ENCODE peak calls at places on chromosomes 6 and 20, in four cellular contexts. R is astrocyte of the spinal cord, M is HepG2, B is lower leg skin. O is an unnamed sample.

GRCh38 chr6:148455674-148456559 is 113.3 kb downstream of the SASH1 start:
- DNase-seq in B (no peak), R (no peak), M (no peak), O (no peak)

GRCh38 chr6:166852484-166852975 is 103.8 kb downstream of the RNASET2 start:
- DNase-seq in B (no peak), M (no peak), R (no peak), O (peak)

GRCh38 chr6:83417880-83418663 is 12.8 kb downstream of the ME1 start:
- DNase-seq in R (peak), M (peak), B (no peak), O (no peak)

GRCh38 chr6:24139080-24139479 is 13.1 kb downstream of the NRSN1 start:
- DNase-seq in M (no peak), B (no peak), R (no peak), O (no peak)

GRCh38 chr20:25178563-25179438 is 16.7 kb upstream of the ENTPD6 start:
- DNase-seq in M (peak), B (peak), R (peak), O (peak)

GRCh38 chr6:135212020-135212806 is 31.1 kb downstream of the MYB start:
- DNase-seq in R (peak), M (no peak), B (no peak), O (peak)

GRCh38 chr20:53708129-53708968 is 114.7 kb upstream of the ZNF217 start:
- DNase-seq in R (peak), B (no peak), M (no peak), O (peak)

GRCh38 chr6:92459606-92460005 is 959.8 kb downstream of the EPHA7 start:
- DNase-seq in R (no peak), M (no peak), B (no peak), O (no peak)

GRCh38 chr20:11376998-11377397 is 540.7 kb upstream of the BTBD3 start:
- DNase-seq in B (no peak), M (no peak), R (peak), O (no peak)

GRCh38 chr20:15550116-15550870 is 1023.0 kb downstream of the KIF16B start:
- DNase-seq in M (no peak), B (no peak), R (no peak), O (no peak)

GRCh38 chr6:4962905-4963304 is 40.9 kb downstream of the RPP40 start:
- DNase-seq in R (no peak), M (no peak), B (no peak), O (no peak)

GRCh38 chr6:64803470-64804166 is 903.4 kb downstream of the EYS start:
- DNase-seq in R (no peak), B (no peak), M (no peak), O (no peak)

GRCh38 chr6:168196881-168197635 is 118.0 kb upstream of the FRMD1 start:
- DNase-seq in B (no peak), R (no peak), M (no peak), O (no peak)

GRCh38 chr6:108966855-108967755 is 118.9 kb downstream of the ARMC2 start:
- DNase-seq in M (peak), B (no peak), R (peak), O (peak)

GRCh38 chr20:43541214-43541613 is 17.6 kb upstream of the SGK2 start:
- DNase-seq in M (no peak), B (no peak), R (no peak), O (no peak)

GRCh38 chr6:56528412-56528841 is 114.3 kb downstream of the DST start:
- DNase-seq in R (peak), B (no peak), M (no peak), O (no peak)

GRCh38 chr20:42598586-42598985 is 591.1 kb downstream of the PTPRT start:
- DNase-seq in R (no peak), M (no peak), B (no peak), O (no peak)

GRCh38 chr6:133191323-133191722 is 49.8 kb upstream of the EYA4 start:
- DNase-seq in B (no peak), M (no peak), R (no peak), O (no peak)

GRCh38 chr6:114020223-114020622 is 49.3 kb upstream of the HDAC2 start:
- DNase-seq in R (no peak), M (no peak), B (no peak), O (no peak)

GRCh38 chr6:170147832-170148708 is 142.8 kb downstream of the DLL1 start:
- DNase-seq in B (no peak), M (no peak), R (no peak), O (peak)

GRCh38 chr6:169976301-169977081 is 225.1 kb downstream of the ERMARD start:
- DNase-seq in R (no peak), M (no peak), B (no peak), O (no peak)

GRCh38 chr6:111971181-111971829 is 82.6 kb upstream of the CCN6 start:
- DNase-seq in M (no peak), B (no peak), R (no peak), O (no peak)

GRCh38 chr6:30625511-30625910 is 1.2 kb upstream of the ATAT1 start:
- DNase-seq in R (no peak), B (no peak), M (no peak), O (no peak)

GRCh38 chr20:37638527-37638926 is 55.3 kb upstream of the CTNNBL1 start:
- DNase-seq in M (no peak), R (no peak), B (no peak), O (no peak)

GRCh38 chr20:35013421-35014411 is 58.0 kb downstream of the MYH7B start:
- DNase-seq in R (no peak), M (no peak), B (no peak), O (no peak)

GRCh38 chr6:26056583-26057350 is 30.5 kb upstream of the HFE start:
- DNase-seq in B (peak), R (peak), M (peak), O (peak)

GRCh38 chr6:42046491-42047219 is 3.7 kb upstream of the TAF8 start:
- DNase-seq in M (no peak), B (no peak), R (peak), O (peak)

GRCh38 chr20:1898496-1899168 is 3.4 kb downstream of the SIRPA start:
- DNase-seq in R (no peak), B (no peak), M (no peak), O (no peak)

GRCh38 chr6:22910370-22910769 is 341.0 kb downstream of the HDGFL1 start:
- DNase-seq in B (no peak), M (no peak), R (no peak), O (no peak)

GRCh38 chr6:22907085-22907484 is 337.7 kb downstream of the HDGFL1 start:
- DNase-seq in R (no peak), B (no peak), M (no peak), O (no peak)

GRCh38 chr6:22904413-22904812 is 335.0 kb downstream of the HDGFL1 start:
- DNase-seq in R (peak), M (no peak), B (no peak), O (no peak)

GRCh38 chr6:22906091-22906549 is 336.8 kb downstream of the HDGFL1 start:
- DNase-seq in R (peak), M (no peak), B (no peak), O (no peak)
- TF ChIP-seq CTCF in R (peak), M (no peak), B (no peak), O (no peak)

GRCh38 chr6:150905769-150906168 is 40.3 kb downstream of the MTHFD1L start:
- DNase-seq in B (no peak), M (no peak), R (no peak), O (peak)
- TF ChIP-seq CTCF in B (no peak), M (peak), R (peak), O (no peak)

DNA sequence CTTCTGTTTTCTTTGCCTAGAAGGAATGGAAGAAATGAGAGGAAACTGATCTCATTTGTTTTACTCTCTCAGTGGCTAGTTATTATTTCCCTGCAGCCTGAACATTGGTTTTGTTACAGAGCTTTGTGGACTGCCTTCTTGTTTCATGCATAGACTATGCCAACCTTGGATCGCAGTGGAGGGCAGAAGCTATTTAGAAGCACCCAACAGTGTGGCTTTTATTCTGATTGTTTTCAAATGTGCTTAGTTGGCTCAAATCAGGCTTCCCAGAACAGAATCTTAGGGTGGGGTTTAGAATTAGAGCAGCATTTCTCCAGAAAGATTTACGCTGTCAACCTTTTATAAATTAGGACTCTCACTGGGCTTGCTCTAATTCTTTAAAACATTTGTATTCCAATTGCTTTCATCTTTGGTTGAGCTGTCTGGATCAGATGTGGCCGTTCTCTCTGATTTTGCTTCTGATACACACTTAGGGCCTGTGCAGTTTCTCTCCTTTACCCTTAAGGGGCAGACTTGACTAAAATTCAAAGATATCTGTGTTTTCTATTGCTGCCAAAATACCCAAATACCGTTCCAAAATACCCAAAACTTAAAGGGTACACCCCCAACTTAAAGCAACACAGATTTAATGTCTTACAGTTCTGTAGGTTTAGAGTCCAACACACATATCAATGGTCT is 210.3 kb downstream of the BCKDHB start:
- DNase-seq in B (no peak), M (no peak), R (no peak), O (no peak)
- TF ChIP-seq CTCF in B (no peak), M (no peak), R (peak), O (no peak)

GRCh38 chr6:125030969-125031368 is 68.7 kb downstream of the RNF217 start:
- DNase-seq in M (no peak), R (no peak), B (no peak), O (no peak)

GRCh38 chr6:125027287-125027686 is 65.0 kb downstream of the RNF217 start:
- DNase-seq in M (no peak), B (no peak), R (no peak), O (no peak)

DNA sequence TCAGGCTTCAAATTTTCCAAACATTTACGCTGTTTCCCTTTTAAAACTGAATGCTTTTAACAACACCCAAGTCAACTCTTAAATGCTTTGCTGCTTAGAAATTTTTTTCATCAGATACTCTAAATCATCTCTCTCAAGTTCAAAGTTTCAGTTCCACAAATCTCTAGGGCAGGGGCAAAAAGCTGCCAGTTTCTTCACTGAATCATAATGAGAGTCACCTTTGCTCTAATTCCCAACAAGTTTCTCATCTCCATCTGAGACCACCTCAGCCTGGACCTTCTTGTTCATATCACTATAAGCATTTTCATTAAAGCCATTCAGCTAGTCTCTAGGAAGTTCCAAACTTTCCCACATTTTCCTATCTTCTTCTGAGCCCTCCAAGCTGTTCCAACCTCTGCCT is 69.1 kb downstream of the RNF217 start:
- DNase-seq in M (no peak), R (no peak), B (no peak), O (no peak)
- TF ChIP-seq CTCF in M (no peak), R (no peak), B (no peak), O (no peak)

GRCh38 chr6:46015119-46015968 is at the start of gene CLIC5:
- DNase-seq in B (no peak), R (no peak), M (no peak), O (peak)
- TF ChIP-seq CTCF in B (no peak), R (no peak), M (peak), O (no peak)

GRCh38 chr20:62214067-62214466 is 6.0 kb downstream of the HRH3 start:
- DNase-seq in B (no peak), R (no peak), M (no peak), O (no peak)
- TF ChIP-seq CTCF in B (no peak), R (no peak), M (peak), O (no peak)

DNA sequence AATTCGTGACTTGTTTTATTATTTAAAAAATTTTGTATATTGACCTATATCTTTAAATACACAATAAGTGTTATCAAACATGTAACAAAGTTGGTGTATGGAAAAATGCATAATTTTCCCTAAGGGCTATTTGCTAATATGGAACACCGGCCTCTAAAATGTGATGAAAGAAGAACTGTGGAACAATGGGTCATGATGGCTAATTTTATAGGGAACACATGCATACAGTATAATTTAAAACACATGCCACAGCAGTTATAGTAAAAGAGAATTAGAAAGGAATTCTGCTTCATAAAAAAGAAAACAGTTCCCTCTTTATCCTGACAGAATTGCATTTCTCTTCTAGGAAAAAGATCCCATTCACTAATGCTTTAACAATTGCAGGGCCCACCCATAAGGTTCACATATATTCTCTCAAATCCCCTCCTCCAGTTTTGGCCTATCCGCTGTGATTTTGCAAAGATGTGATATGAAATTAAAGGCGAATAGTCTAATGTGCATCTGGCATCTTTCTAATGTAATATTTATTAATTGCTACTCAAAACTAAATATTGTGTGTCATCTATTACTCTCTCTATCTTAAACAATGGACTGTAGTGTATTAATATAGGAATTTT is 628.1 kb upstream of the CITED2 start:
- DNase-seq in B (no peak), R (no peak), M (no peak), O (no peak)
- TF ChIP-seq CTCF in B (no peak), R (no peak), M (no peak), O (no peak)

DNA sequence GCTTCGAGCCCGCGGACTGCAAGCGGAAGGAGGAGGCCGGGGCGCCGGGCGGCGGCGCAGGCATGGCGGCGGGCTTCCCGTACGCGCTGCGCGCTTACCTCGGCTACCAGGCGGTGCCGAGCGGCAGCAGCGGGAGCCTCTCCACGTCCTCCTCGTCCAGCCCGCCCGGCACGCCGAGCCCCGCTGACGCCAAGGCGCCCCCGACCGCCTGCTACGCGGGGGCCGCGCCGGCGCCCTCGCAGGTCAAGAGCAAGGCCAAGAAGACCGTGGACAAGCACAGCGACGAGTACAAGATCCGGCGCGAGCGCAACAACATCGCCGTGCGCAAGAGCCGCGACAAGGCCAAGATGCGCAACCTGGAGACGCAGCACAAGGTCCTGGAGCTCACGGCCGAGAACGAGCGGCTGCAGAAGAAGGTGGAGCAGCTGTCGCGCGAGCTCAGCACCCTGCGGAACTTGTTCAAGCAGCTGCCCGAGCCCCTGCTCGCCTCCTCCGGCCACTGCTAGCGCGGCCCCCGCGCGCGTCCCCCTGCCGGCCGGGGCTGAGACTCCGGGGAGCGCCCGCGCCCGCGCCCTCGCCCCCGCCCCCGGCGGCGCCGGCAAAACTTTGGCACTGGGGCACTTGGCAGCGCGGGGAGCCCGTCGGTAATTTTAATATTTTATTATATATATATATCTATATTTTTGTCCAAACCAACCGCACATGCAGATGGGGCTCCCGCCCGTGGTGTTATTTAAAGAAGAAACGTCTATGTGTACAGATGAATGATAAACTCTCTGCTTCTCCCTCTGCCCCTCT is 1.1 kb downstream of the CEBPB start:
- DNase-seq in M (peak), R (peak), B (no peak), O (peak)
- TF ChIP-seq CTCF in M (peak), R (peak), B (no peak), O (peak)

GRCh38 chr6:16239798-16240123 is 1.4 kb downstream of the GMPR start:
- DNase-seq in B (peak), R (no peak), M (peak), O (no peak)

GRCh38 chr6:16238057-16238657 is at the start of gene GMPR:
- DNase-seq in M (no peak), B (peak), R (peak), O (peak)

GRCh38 chr6:16238658-16239089 is 287 bp downstream of the GMPR start:
- DNase-seq in R (no peak), B (no peak), M (no peak), O (no peak)

GRCh38 chr6:16240618-16241320 is 2.4 kb downstream of the GMPR start:
- DNase-seq in B (no peak), M (no peak), R (no peak), O (no peak)

DNA sequence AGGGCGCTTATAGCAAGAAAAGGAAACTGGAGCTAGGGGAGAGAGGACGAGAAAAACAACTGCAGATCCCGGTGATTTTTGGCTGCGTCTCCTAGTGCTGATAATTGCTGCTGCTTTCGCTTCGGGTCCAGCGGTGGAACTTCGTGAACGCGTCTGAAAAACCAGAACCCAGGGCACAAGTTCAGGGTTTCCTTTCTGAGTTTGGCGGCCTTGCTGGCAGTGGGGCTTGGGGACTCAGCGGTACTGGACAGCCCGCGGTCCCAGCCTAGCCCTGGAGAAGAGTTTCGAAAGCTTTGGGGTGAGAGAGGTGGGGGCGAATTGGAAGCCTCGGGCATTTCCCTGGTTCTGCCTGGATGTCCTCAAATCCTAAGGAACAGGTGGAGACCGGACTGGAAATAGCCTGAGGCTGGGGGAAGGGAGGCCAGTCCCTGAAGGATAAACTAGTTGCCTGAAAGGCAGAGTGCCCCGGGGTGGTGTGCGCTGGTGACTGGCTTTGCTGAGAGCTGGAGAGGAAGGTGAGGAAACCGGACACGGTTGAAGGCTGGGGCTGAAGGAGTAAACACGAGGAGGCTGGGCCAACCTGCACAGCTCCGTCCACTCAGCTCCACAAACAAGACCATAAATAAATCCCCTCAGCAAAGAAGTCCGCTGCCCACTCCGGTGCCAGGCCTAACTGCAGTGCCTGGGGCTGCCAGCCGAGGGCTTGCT is 857 bp downstream of the GMPR start:
- DNase-seq in R (peak), M (no peak), B (no peak), O (peak)
- TF ChIP-seq CTCF in R (peak), M (peak), B (no peak), O (no peak)

O was measured in activated CD8-positive, alpha-beta T cell treated with anti-CD3 and anti-CD28 coated beads for 36 hours.